ENCODE peak calls at places on chromosomes 3 and 15, in five cellular contexts. W is T-helper 2 cell, O is lower lobe of right lung, K is NCI-H1436, T is body of pancreas. I is an unnamed sample.
A peak's percentile ranks its signal among the peaks of the same experiment; 100 is the strongest.

GRCh38 chr3:25594007-25594502 is 70.7 kb downstream of the TOP2B start:
- DNase-seq in W (no peak), O (no peak), K (no peak), T (no peak), I (no peak)

GRCh38 chr15:65208656-65209055 is 2.6 kb downstream of the CILP start:
- DNase-seq in W (no peak), O (no peak), K (no peak), T (no peak), I (no peak)

GRCh38 chr3:158160958-158161357 is 51.1 kb downstream of the RSRC1 start:
- DNase-seq in W (no peak), O (no peak), K (no peak), T (no peak), I (no peak)

GRCh38 chr3:37453393-37454391 is 279.3 kb upstream of the LRRFIP2 start:
- DNase-seq in W (no peak), O (peak; percentile 65), K (no peak), T (peak; percentile 25), I (no peak)

GRCh38 chr3:22371036-22371435 is 620.0 kb upstream of the ZNF385D start:
- DNase-seq in W (no peak), O (no peak), K (no peak), T (no peak), I (no peak)

GRCh38 chr3:131957511-131957910 is 77.3 kb downstream of the CPNE4 start:
- DNase-seq in W (no peak), O (no peak), K (no peak), T (no peak), I (no peak)

GRCh38 chr15:63362196-63362595 is 19.4 kb downstream of the CA12 start:
- DNase-seq in W (no peak), O (no peak), K (no peak), T (peak; percentile 79), I (no peak)

GRCh38 chr15:59180946-59181345 is 25.7 kb upstream of the LDHAL6B start:
- DNase-seq in W (no peak), O (no peak), K (no peak), T (no peak), I (no peak)

GRCh38 chr15:56923174-56923579 is 4.7 kb downstream of the TCF12 start:
- DNase-seq in W (no peak), O (no peak), K (no peak), T (no peak), I (no peak)

GRCh38 chr15:29870495-29871151 is 48.4 kb upstream of the TJP1 start:
- DNase-seq in W (no peak), O (no peak), K (peak; percentile 14), T (peak; percentile 18), I (no peak)

GRCh38 chr15:69298697-69299441 is at the start of gene PAQR5:
- DNase-seq in W (no peak), O (peak; percentile 81), K (peak; percentile 30), T (peak; percentile 46), I (peak; percentile 24)

GRCh38 chr3:14245240-14245639 is 66.6 kb downstream of the LSM3 start:
- DNase-seq in W (no peak), O (no peak), K (no peak), T (no peak), I (no peak)

GRCh38 chr15:69156726-69157381 is 3.6 kb upstream of the GLCE start:
- DNase-seq in W (no peak), O (no peak), K (no peak), T (no peak), I (no peak)

GRCh38 chr3:47421741-47422649 is 41.2 kb downstream of the PTPN23 start:
- DNase-seq in W (no peak), O (no peak), K (no peak), T (peak; percentile 43), I (no peak)

GRCh38 chr3:127816783-127817182 is 5.5 kb downstream of the MGLL start:
- DNase-seq in W (no peak), O (no peak), K (no peak), T (no peak), I (no peak)

GRCh38 chr3:156211583-156211982 is 91.2 kb downstream of the KCNAB1 start:
- DNase-seq in W (no peak), O (no peak), K (no peak), T (no peak), I (no peak)

GRCh38 chr3:41167722-41168497 is 31.4 kb upstream of the CTNNB1 start:
- DNase-seq in W (no peak), O (no peak), K (no peak), T (no peak), I (no peak)

GRCh38 chr3:67083277-67083676 is 85.2 kb downstream of the KBTBD8 start:
- DNase-seq in W (no peak), O (no peak), K (no peak), T (no peak), I (no peak)

GRCh38 chr3:116607205-116607604 is 102.4 kb upstream of the TUSC7 start:
- DNase-seq in W (no peak), O (no peak), K (no peak), T (no peak), I (no peak)

GRCh38 chr3:188301147-188301546 is 147.2 kb downstream of the LPP start:
- DNase-seq in W (no peak), O (no peak), K (no peak), T (no peak), I (no peak)

GRCh38 chr3:68057637-68058320 is 403.4 kb upstream of the SUCLG2 start:
- DNase-seq in W (no peak), O (no peak), K (no peak), T (no peak), I (no peak)

GRCh38 chr3:150170843-150171513 is 200.3 kb upstream of the PFN2 start:
- DNase-seq in W (no peak), O (no peak), K (no peak), T (no peak), I (no peak)

GRCh38 chr3:142981108-142981507 is 17.6 kb upstream of the PAQR9 start:
- DNase-seq in W (no peak), O (no peak), K (no peak), T (no peak), I (no peak)

GRCh38 chr3:101036676-101037075 is 43.5 kb upstream of the ABI3BP start:
- DNase-seq in W (no peak), O (no peak), K (no peak), T (no peak), I (no peak)

I was measured in natural killer cell.